ENCODE peak calls at places on chromosomes 13 and 19, in four cellular contexts. N is H1, F is K562, V is GM12878. Y is an unnamed sample.

GRCh38 chr19:33569822-33570221 is 48.2 kb upstream of the PEPD start:
- DNase-seq in V (no peak), F (no peak), N (no peak), Y (no peak)

GRCh38 chr19:16920816-16921529 is 32.2 kb downstream of the F2RL3 start:
- DNase-seq in N (no peak), V (no peak), F (peak; percentile 96), Y (no peak)

GRCh38 chr19:33376423-33376822 is 2.9 kb downstream of the CEBPG start:
- DNase-seq in F (no peak), N (no peak), V (no peak), Y (no peak)

GRCh38 chr13:33073338-33073737 is 57.1 kb downstream of the KL start:
- DNase-seq in F (no peak), N (no peak), V (no peak), Y (no peak)

GRCh38 chr13:67736646-67737420 is 506.7 kb upstream of the PCDH9 start:
- DNase-seq in F (peak; percentile 2), V (no peak), N (peak; percentile 67), Y (peak; percentile 3)

GRCh38 chr13:21668665-21669599 is 1.9 kb upstream of the FGF9 start:
- DNase-seq in N (no peak), V (no peak), F (no peak), Y (peak; percentile 27)

GRCh38 chr13:100633461-100633860 is 41.1 kb downstream of the TMTC4 start:
- DNase-seq in F (no peak), V (no peak), N (no peak), Y (no peak)

GRCh38 chr13:69910800-69911199 is 196.8 kb upstream of the ATXN8OS start:
- DNase-seq in F (no peak), N (no peak), V (no peak), Y (no peak)

GRCh38 chr13:42992585-42993122 is 613 bp upstream of the EPSTI1 start:
- DNase-seq in V (no peak), F (no peak), N (no peak), Y (no peak)

GRCh38 chr19:58021541-58022282 is 12.1 kb upstream of the ZSCAN1 start:
- DNase-seq in V (no peak), F (peak; percentile 37), N (no peak), Y (peak; percentile 81)

GRCh38 chr19:32652893-32653625 is 21.9 kb downstream of the ANKRD27 start:
- DNase-seq in F (no peak), V (no peak), N (no peak), Y (peak; percentile 50)

GRCh38 chr13:112510002-112510780 is 77.8 kb downstream of the TUBGCP3 start:
- DNase-seq in V (no peak), N (peak; percentile 53), F (peak; percentile 29), Y (peak; percentile 82)

GRCh38 chr19:41872775-41873647 is 4.1 kb upstream of the CD79A start:
- DNase-seq in V (no peak), N (peak; percentile 68), F (peak; percentile 85), Y (peak; percentile 72)

GRCh38 chr19:43078311-43078710 is 4.2 kb downstream of the PSG2 start:
- DNase-seq in N (no peak), F (no peak), V (no peak), Y (no peak)

GRCh38 chr13:99500839-99501134 is 485 bp upstream of the TM9SF2 start:
- DNase-seq in N (no peak), V (no peak), F (no peak), Y (peak; percentile 4)

GRCh38 chr19:10655457-10656312 is 1.5 kb downstream of the ILF3 start:
- DNase-seq in F (peak; percentile 63), N (no peak), V (no peak), Y (peak; percentile 35)

GRCh38 chr19:32388393-32388724 is 17.2 kb upstream of the DPY19L3 start:
- DNase-seq in V (no peak), F (no peak), N (no peak), Y (no peak)

GRCh38 chr19:38840583-38840968 is 9.0 kb upstream of the ECH1 start:
- DNase-seq in F (no peak), V (no peak), N (no peak), Y (no peak)

GRCh38 chr13:82275644-82276043 is 1606.6 kb downstream of the SLITRK1 start:
- DNase-seq in V (no peak), N (no peak), F (peak; percentile 1), Y (no peak)

GRCh38 chr19:49801401-49801888 is 11.6 kb downstream of the FUZ start:
- DNase-seq in F (no peak), N (no peak), V (no peak), Y (no peak)

GRCh38 chr13:78638216-78638615 is 20.7 kb downstream of the OBI1 start:
- DNase-seq in F (no peak), N (no peak), V (no peak), Y (no peak)

GRCh38 chr13:46176756-46177155 is 5.2 kb downstream of the LCP1 start:
- DNase-seq in N (no peak), V (peak; percentile 79), F (no peak), Y (no peak)

GRCh38 chr13:81487151-81487550 is 1146.2 kb upstream of the SPRY2 start:
- DNase-seq in V (no peak), F (peak; percentile 14), N (peak; percentile 15), Y (peak; percentile 1)

GRCh38 chr19:48638831-48639381 is 1.7 kb upstream of the DBP start:
- DNase-seq in F (peak; percentile 82), N (no peak), V (no peak), Y (peak; percentile 69)

GRCh38 chr13:104645786-104646185 is 1579.6 kb upstream of the SLC10A2 start:
- DNase-seq in N (no peak), F (no peak), V (no peak), Y (no peak)

GRCh38 chr13:48236528-48237353 is 3.7 kb downstream of the ITM2B start:
- DNase-seq in V (no peak), N (no peak), F (no peak), Y (no peak)

GRCh38 chr19:45506991-45507863 is at the start of gene VASP:
- DNase-seq in F (peak; percentile 95), V (peak; percentile 70), N (no peak), Y (peak; percentile 88)

GRCh38 chr19:7865262-7865911 is 8.8 kb downstream of the PRR36 start:
- DNase-seq in F (no peak), N (no peak), V (no peak), Y (no peak)

GRCh38 chr19:4119763-4120162 is 4.2 kb downstream of the MAP2K2 start:
- DNase-seq in V (no peak), F (no peak), N (no peak), Y (peak; percentile 5)

GRCh38 chr13:109790951-109791605 is 4.7 kb upstream of the IRS2 start:
- DNase-seq in V (no peak), N (no peak), F (peak; percentile 70), Y (peak; percentile 69)
- TF ChIP-seq NRF1 in V (no peak), N (no peak), F (no peak), Y (no peak)

GRCh38 chr19:29641597-29641996 is 23.7 kb upstream of the PLEKHF1 start:
- DNase-seq in F (no peak), N (no peak), V (no peak), Y (no peak)

GRCh38 chr19:29643361-29643935 is 21.8 kb upstream of the PLEKHF1 start:
- DNase-seq in N (no peak), V (no peak), F (no peak), Y (no peak)

GRCh38 chr19:29645491-29645867 is 19.8 kb upstream of the PLEKHF1 start:
- DNase-seq in V (no peak), N (no peak), F (no peak), Y (no peak)

GRCh38 chr19:29644179-29644578 is 21.1 kb upstream of the PLEKHF1 start:
- DNase-seq in N (no peak), V (no peak), F (no peak), Y (no peak)

DNA sequence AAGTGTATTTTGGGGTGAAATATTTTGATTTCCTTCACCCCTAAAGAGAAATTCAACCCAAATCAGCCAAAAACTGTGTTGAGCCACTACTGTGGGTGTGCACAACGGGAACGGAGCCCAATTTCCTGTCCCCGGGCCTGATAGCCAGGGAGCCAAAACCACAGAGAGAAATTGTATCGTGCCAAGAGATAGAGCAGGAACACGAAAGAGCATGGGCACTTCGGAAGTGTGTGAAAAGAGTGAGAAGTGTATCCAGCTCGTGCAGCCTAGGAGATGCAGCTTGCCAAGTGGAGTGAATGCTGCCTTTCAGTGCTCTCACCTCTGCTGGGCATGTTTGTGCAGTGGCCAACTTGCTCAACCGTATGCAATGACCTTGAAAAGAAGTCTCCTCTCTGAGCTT is 19.4 kb upstream of the PLEKHF1 start:
- DNase-seq in V (no peak), N (no peak), F (peak; percentile 52), Y (no peak)
- TF ChIP-seq RAD21 in V (no peak), N (no peak), F (no peak), Y (no peak)

GRCh38 chr13:59477011-59477410 is 686.7 kb downstream of the DIAPH3 start:
- DNase-seq in V (no peak), N (no peak), F (peak; percentile 32), Y (no peak)

GRCh38 chr13:59480398-59480797 is 683.3 kb downstream of the DIAPH3 start:
- DNase-seq in F (no peak), N (no peak), V (no peak), Y (no peak)

GRCh38 chr13:59480857-59481256 is 682.9 kb downstream of the DIAPH3 start:
- DNase-seq in N (no peak), V (no peak), F (no peak), Y (peak; percentile 27)

GRCh38 chr13:59479629-59480028 is 684.1 kb downstream of the DIAPH3 start:
- DNase-seq in V (no peak), N (peak; percentile 56), F (no peak), Y (no peak)

GRCh38 chr13:59478908-59479307 is 684.8 kb downstream of the DIAPH3 start:
- DNase-seq in V (no peak), N (no peak), F (no peak), Y (no peak)
- TF ChIP-seq NRF1 in V (no peak), N (no peak), F (no peak), Y (no peak)

DNA sequence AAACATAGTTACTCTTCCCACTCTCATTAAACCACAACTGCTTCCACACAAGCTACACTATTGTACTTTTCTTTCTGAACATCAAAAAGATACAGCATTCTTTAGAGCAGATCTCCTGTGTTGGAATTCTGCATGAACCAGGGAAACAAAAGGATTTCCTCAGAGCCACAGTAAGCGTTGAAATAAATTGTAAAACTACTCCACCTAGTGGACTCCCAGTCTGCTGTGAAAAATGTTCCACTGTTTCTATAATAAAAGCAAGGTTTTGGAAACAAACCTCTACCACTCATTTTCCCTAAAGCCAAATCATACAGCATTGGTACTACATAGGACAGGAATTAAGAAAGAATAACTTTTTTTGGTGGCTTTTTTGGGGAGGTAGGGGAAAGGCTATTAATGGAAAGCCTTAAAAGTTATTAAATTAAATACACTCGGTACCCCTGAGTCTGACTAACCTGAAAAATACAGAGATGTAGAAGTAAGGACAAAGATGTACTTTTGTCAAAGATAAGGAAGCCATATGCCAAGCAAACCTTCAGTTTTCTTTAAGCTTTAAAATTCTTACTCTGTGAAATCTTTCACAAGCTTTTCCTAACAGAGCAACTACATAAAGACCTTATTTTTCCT is 19.3 kb downstream of the NUFIP1 start:
- DNase-seq in N (no peak), F (peak; percentile 28), V (no peak), Y (peak; percentile 53)
- TF ChIP-seq RAD21 in N (peak; percentile 77), F (peak; percentile 72), V (peak; percentile 75), Y (peak; percentile 90)

GRCh38 chr19:18007605-18007938 is 398 bp upstream of the ARRDC2 start:
- DNase-seq in N (no peak), F (no peak), V (no peak), Y (no peak)

GRCh38 chr19:18009412-18010066 is 1.6 kb downstream of the ARRDC2 start:
- DNase-seq in N (no peak), F (no peak), V (no peak), Y (no peak)

GRCh38 chr19:18007939-18008673 is at the start of gene ARRDC2:
- DNase-seq in F (peak; percentile 83), N (peak; percentile 71), V (no peak), Y (peak; percentile 100)

GRCh38 chr19:18008814-18009213 is 844 bp downstream of the ARRDC2 start:
- DNase-seq in F (no peak), V (no peak), N (no peak), Y (no peak)

GRCh38 chr19:18006895-18007604 is 920 bp upstream of the ARRDC2 start:
- DNase-seq in F (peak; percentile 91), N (no peak), V (no peak), Y (peak; percentile 92)
- TF ChIP-seq NRF1 in F (no peak), N (no peak), V (no peak), Y (no peak)